ENCODE peak calls at places on chromosomes 5 and 9, in four cellular contexts. N is activated CD4-positive, alpha-beta T cell treated with anti-CD3 and anti-CD28 coated beads, Interleukin-2, amount 50 U/mL, for 4 hours; B is neuronal stem cell; H is NCI-H1417. T is an unnamed sample.

GRCh38 chr9:69157751-69158466 is 16.2 kb upstream of the TJP2 start:
- DNase-seq in N (no peak), B (no peak), H (no peak), T (no peak)

GRCh38 chr9:24413651-24414050 is 132.0 kb downstream of the IZUMO3 start:
- DNase-seq in N (no peak), H (no peak), B (no peak), T (no peak)

GRCh38 chr9:99449726-99450125 is 227.6 kb downstream of the SEC61B start:
- DNase-seq in H (no peak), B (no peak), N (no peak), T (no peak)

GRCh38 chr5:172617817-172618216 is 23.2 kb upstream of the NEURL1B start:
- DNase-seq in B (no peak), N (no peak), H (no peak), T (no peak)

GRCh38 chr9:88991066-88992030 is at the start of gene S1PR3:
- DNase-seq in N (peak), H (no peak), B (peak), T (peak)

GRCh38 chr5:151408633-151409243 is 38.7 kb upstream of the SLC36A1 start:
- DNase-seq in N (no peak), B (no peak), H (no peak), T (no peak)

GRCh38 chr5:6548752-6549151 is 84.1 kb downstream of the NSUN2 start:
- DNase-seq in H (no peak), N (no peak), B (no peak), T (no peak)

GRCh38 chr5:36403601-36404311 is 102.1 kb upstream of the RANBP3L start:
- DNase-seq in N (no peak), H (no peak), B (no peak), T (no peak)

GRCh38 chr5:96893342-96893741 is 17.0 kb downstream of the ERAP2 start:
- DNase-seq in H (no peak), B (no peak), N (peak), T (no peak)

GRCh38 chr5:40376566-40376965 is 303.1 kb upstream of the PTGER4 start:
- DNase-seq in H (no peak), N (no peak), B (no peak), T (no peak)

GRCh38 chr5:168786142-168786541 is 207.0 kb upstream of the PANK3 start:
- DNase-seq in B (no peak), H (no peak), N (no peak), T (no peak)

GRCh38 chr9:95003694-95004451 is 277.4 kb downstream of the AOPEP start:
- DNase-seq in B (no peak), H (peak), N (no peak), T (peak)

GRCh38 chr9:109771084-109771483 is 8.9 kb upstream of the PALM2AKAP2 start:
- DNase-seq in H (no peak), B (peak), N (no peak), T (no peak)

GRCh38 chr5:179422840-179423523 is 77.7 kb upstream of the ADAMTS2 start:
- DNase-seq in B (no peak), H (no peak), N (no peak), T (no peak)

GRCh38 chr5:103842936-103843335 is 280.3 kb upstream of the NUDT12 start:
- DNase-seq in N (no peak), B (no peak), H (no peak), T (no peak)

GRCh38 chr9:92706218-92706940 is 36.4 kb upstream of the IPPK start:
- DNase-seq in B (no peak), N (no peak), H (no peak), T (no peak)

GRCh38 chr5:34854459-34855174 is 15.7 kb downstream of the TTC23L start:
- DNase-seq in H (peak), N (no peak), B (peak), T (peak)

GRCh38 chr9:2281031-2281802 is 266.1 kb downstream of the SMARCA2 start:
- DNase-seq in B (peak), H (no peak), N (no peak), T (no peak)

GRCh38 chr5:34655354-34655991 is 655 bp upstream of the RAI14 start:
- DNase-seq in N (peak), H (peak), B (peak), T (peak)

GRCh38 chr5:97224112-97224750 is 41.2 kb upstream of the RIOK2 start:
- DNase-seq in N (no peak), B (no peak), H (no peak), T (no peak)

GRCh38 chr5:32612134-32612888 is 27.0 kb downstream of the SUB1 start:
- DNase-seq in H (peak), B (no peak), N (no peak), T (no peak)

GRCh38 chr9:134189167-134189474 is 24.8 kb upstream of the RNU6ATAC start:
- DNase-seq in N (no peak), B (no peak), H (peak), T (no peak)

GRCh38 chr5:130110333-130110732 is 206.1 kb downstream of the CHSY3 start:
- DNase-seq in H (no peak), B (no peak), N (no peak), T (no peak)

GRCh38 chr5:110056580-110057114 is 366.9 kb downstream of the MAN2A1 start:
- DNase-seq in H (no peak), B (no peak), N (no peak), T (no peak)

GRCh38 chr9:92100237-92100911 is 14.8 kb downstream of the SPTLC1 start:
- DNase-seq in B (no peak), N (no peak), H (no peak), T (no peak)

GRCh38 chr5:32639943-32640342 is 54.6 kb downstream of the SUB1 start:
- DNase-seq in H (no peak), N (no peak), B (no peak), T (no peak)

GRCh38 chr5:94778299-94778698 is 159.8 kb downstream of the SLF1 start:
- DNase-seq in H (peak), N (no peak), B (no peak), T (no peak)

GRCh38 chr9:133728856-133729645 is 9.1 kb downstream of the SARDH start:
- DNase-seq in N (no peak), B (no peak), H (no peak), T (no peak)

GRCh38 chr5:126778675-126779403 is 1.9 kb downstream of the LMNB1 start:
- DNase-seq in B (peak), N (no peak), H (no peak), T (no peak)

GRCh38 chr9:27844797-27845196 is 271.5 kb upstream of the C9orf72 start:
- DNase-seq in H (no peak), B (no peak), N (no peak), T (no peak)